ENCODE peak calls at places on chromosomes 13 and 19, in five cellular contexts. N is neuronal stem cell, K is aorta, T is cardiac muscle cell, E is heart left ventricle. L is an unnamed sample.

GRCh38 chr13:30526612-30527217 is 61.0 kb upstream of the HMGB1 start:
- DNase-seq in E (peak; percentile 11), K (no peak), N (no peak), T (peak; percentile 16), L (no peak)

GRCh38 chr19:3370214-3370720 is 3.9 kb downstream of the NFIC start:
- DNase-seq in N (no peak), T (no peak), K (no peak), E (no peak), L (no peak)

GRCh38 chr19:20482721-20483120 is 82.9 kb downstream of the ZNF737 start:
- DNase-seq in T (no peak), N (no peak), K (no peak), E (no peak), L (no peak)

GRCh38 chr13:101624210-101624922 is 171.9 kb downstream of the ITGBL1 start:
- DNase-seq in T (no peak), E (no peak), K (no peak), N (no peak), L (no peak)

GRCh38 chr19:50377051-50377441 is 789 bp downstream of the NR1H2 start:
- DNase-seq in T (peak; percentile 21), K (no peak), E (no peak), N (no peak), L (peak; percentile 79)

GRCh38 chr13:99064624-99065249 is 86.9 kb upstream of the DOCK9 start:
- DNase-seq in N (no peak), T (no peak), K (no peak), E (no peak), L (no peak)

GRCh38 chr13:113970810-113971470 is 2.9 kb downstream of the C13orf46 start:
- DNase-seq in N (no peak), T (no peak), K (peak; percentile 55), E (peak; percentile 40), L (no peak)

GRCh38 chr19:58196911-58197616 is 14.2 kb downstream of the ZNF274 start:
- DNase-seq in T (peak; percentile 2), N (no peak), K (no peak), E (no peak), L (no peak)

GRCh38 chr19:30085394-30085793 is 143.4 kb downstream of the URI1 start:
- DNase-seq in T (peak; percentile 8), E (no peak), N (no peak), K (no peak), L (no peak)

GRCh38 chr13:91778123-91778522 is 379.7 kb downstream of the GPC5 start:
- DNase-seq in K (no peak), T (no peak), N (no peak), E (no peak), L (no peak)

GRCh38 chr19:40598121-40598917 is 2.9 kb upstream of the LTBP4 start:
- DNase-seq in N (peak; percentile 92), T (peak; percentile 92), K (peak; percentile 91), E (peak; percentile 89), L (peak; percentile 76)
- H3K4me1 ChIP-seq in N (peaks cover 29% of the 10 kb centered on the region), T (peaks cover 32% of the 10 kb centered on the region), K (no peaks in the 10 kb centered on the region), E (peaks cover 30% of the 10 kb centered on the region), L (peaks cover 64% of the 10 kb centered on the region)

GRCh38 chr13:100214886-100215285 is 126.0 kb downstream of the PCCA start:
- DNase-seq in E (no peak), K (no peak), T (no peak), N (no peak), L (no peak)
- H3K4me1 ChIP-seq in E (no peaks in the 10 kb centered on the region), K (no peaks in the 10 kb centered on the region), T (no peaks in the 10 kb centered on the region), N (no peaks in the 10 kb centered on the region), L (no peaks in the 10 kb centered on the region)

GRCh38 chr19:35006342-35006998 is 6.3 kb downstream of the GRAMD1A start:
- DNase-seq in N (no peak), E (no peak), K (no peak), T (no peak), L (no peak)
- H3K4me1 ChIP-seq in N (peaks cover 11% of the 10 kb centered on the region), E (peaks cover 36% of the 10 kb centered on the region), K (no peaks in the 10 kb centered on the region), T (peaks cover 4% of the 10 kb centered on the region), L (peaks cover 64% of the 10 kb centered on the region)

DNA sequence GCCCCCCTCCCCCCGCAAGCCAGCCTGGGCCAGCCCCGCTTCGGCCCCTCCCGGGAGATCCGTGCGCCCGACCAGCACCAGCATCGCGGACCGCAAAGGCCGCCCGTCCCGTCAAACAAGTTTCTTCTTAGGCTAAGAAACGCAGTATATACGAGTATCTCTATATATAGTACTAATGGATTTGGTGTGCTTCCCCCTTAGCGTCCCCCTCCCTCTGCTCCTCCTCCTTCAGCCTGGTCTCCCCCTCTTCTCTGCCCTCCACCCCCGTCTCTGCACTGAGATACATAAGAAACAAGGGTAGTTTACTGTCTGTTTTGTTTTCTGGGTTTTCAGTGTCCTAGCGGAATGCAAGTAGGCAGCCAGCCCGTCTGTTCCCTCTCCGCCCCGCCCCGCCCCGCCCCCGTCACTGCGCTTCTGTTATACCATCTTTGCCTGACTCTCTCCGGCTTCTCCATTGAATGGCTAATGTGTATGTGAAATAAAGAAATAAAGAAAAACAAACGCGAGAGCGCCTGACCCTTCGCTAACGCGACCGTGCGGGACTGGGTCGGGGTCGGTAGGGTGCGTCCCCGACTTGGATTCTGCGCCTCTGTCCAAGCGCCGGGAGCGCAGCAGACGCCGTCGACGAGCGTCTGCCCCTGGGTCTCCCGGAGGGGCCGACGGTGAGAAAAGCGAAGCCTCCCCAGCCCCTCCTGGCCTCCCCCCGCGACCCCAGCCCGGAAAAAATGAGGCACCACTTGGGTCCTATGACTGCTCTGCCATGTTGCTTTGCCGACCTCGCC is 4.2 kb downstream of the LYL1 start:
- DNase-seq in N (no peak), K (peak; percentile 63), E (no peak), T (no peak), L (peak; percentile 47)
- H3K4me1 ChIP-seq in N (peaks cover 18% of the 10 kb centered on the region), K (no peaks in the 10 kb centered on the region), E (peaks cover 62% of the 10 kb centered on the region), T (peaks cover 10% of the 10 kb centered on the region), L (peaks cover 85% of the 10 kb centered on the region)